ENCODE peak calls at places on chromosomes 13 and 19, in nine cellular contexts. One of them, this sample, is unnamed.

GRCh38 chr13:110916671-110917142 is 1.8 kb upstream of the ANKRD10 start:
- DNase-seq in HepG2: no peak
- DNase-seq in stomach: no peak
- DNase-seq in WERI-Rb-1: no peak
- DNase-seq in IMR-90: peak
- DNase-seq in substantia nigra: no peak
- DNase-seq in left ventricle myocardium inferior: no peak
- DNase-seq in neural progenitor cell: no peak
- DNase-seq in tibial artery: no peak
- DNase-seq in this sample: no peak

GRCh38 chr13:34913040-34913439 is 29.0 kb upstream of the NBEA start:
- DNase-seq in substantia nigra: no peak
- DNase-seq in IMR-90: no peak
- DNase-seq in stomach: no peak
- DNase-seq in tibial artery: no peak
- DNase-seq in neural progenitor cell: peak
- DNase-seq in left ventricle myocardium inferior: no peak
- DNase-seq in HepG2: no peak
- DNase-seq in WERI-Rb-1: peak
- DNase-seq in this sample: no peak

GRCh38 chr13:47420012-47420411 is 523.2 kb upstream of the HTR2A start:
- DNase-seq in IMR-90: peak
- DNase-seq in left ventricle myocardium inferior: no peak
- DNase-seq in stomach: no peak
- DNase-seq in tibial artery: no peak
- DNase-seq in neural progenitor cell: no peak
- DNase-seq in substantia nigra: no peak
- DNase-seq in WERI-Rb-1: no peak
- DNase-seq in HepG2: no peak
- DNase-seq in this sample: no peak

GRCh38 chr13:33345842-33346241 is 60.3 kb upstream of the STARD13 start:
- DNase-seq in tibial artery: no peak
- DNase-seq in left ventricle myocardium inferior: no peak
- DNase-seq in stomach: no peak
- DNase-seq in HepG2: no peak
- DNase-seq in WERI-Rb-1: no peak
- DNase-seq in neural progenitor cell: no peak
- DNase-seq in substantia nigra: no peak
- DNase-seq in IMR-90: no peak
- DNase-seq in this sample: no peak

GRCh38 chr19:35009424-35010415 is 9.6 kb downstream of the GRAMD1A start:
- DNase-seq in WERI-Rb-1: no peak
- DNase-seq in stomach: no peak
- DNase-seq in IMR-90: no peak
- DNase-seq in HepG2: no peak
- DNase-seq in substantia nigra: no peak
- DNase-seq in left ventricle myocardium inferior: no peak
- DNase-seq in tibial artery: no peak
- DNase-seq in neural progenitor cell: no peak
- DNase-seq in this sample: no peak

GRCh38 chr13:26497991-26498423 is 59.5 kb upstream of the WASF3 start:
- DNase-seq in stomach: no peak
- DNase-seq in neural progenitor cell: no peak
- DNase-seq in substantia nigra: no peak
- DNase-seq in IMR-90: peak
- DNase-seq in tibial artery: no peak
- DNase-seq in HepG2: no peak
- DNase-seq in left ventricle myocardium inferior: no peak
- DNase-seq in WERI-Rb-1: no peak
- DNase-seq in this sample: no peak

GRCh38 chr13:99636728-99637353 is 135.6 kb downstream of the TM9SF2 start:
- DNase-seq in HepG2: no peak
- DNase-seq in IMR-90: no peak
- DNase-seq in tibial artery: no peak
- DNase-seq in stomach: no peak
- DNase-seq in WERI-Rb-1: no peak
- DNase-seq in neural progenitor cell: no peak
- DNase-seq in left ventricle myocardium inferior: no peak
- DNase-seq in substantia nigra: no peak
- DNase-seq in this sample: no peak

GRCh38 chr19:16293133-16294085 is 31.2 kb upstream of the KLF2 start:
- DNase-seq in stomach: peak
- DNase-seq in substantia nigra: no peak
- DNase-seq in WERI-Rb-1: no peak
- DNase-seq in neural progenitor cell: no peak
- DNase-seq in HepG2: no peak
- DNase-seq in tibial artery: peak
- DNase-seq in IMR-90: peak
- DNase-seq in left ventricle myocardium inferior: peak
- DNase-seq in this sample: no peak

GRCh38 chr19:56133858-56134654 is 7.0 kb upstream of the ZNF444 start:
- DNase-seq in tibial artery: no peak
- DNase-seq in WERI-Rb-1: no peak
- DNase-seq in IMR-90: peak
- DNase-seq in HepG2: no peak
- DNase-seq in left ventricle myocardium inferior: no peak
- DNase-seq in substantia nigra: no peak
- DNase-seq in stomach: no peak
- DNase-seq in neural progenitor cell: no peak
- DNase-seq in this sample: peak

GRCh38 chr19:56477429-56478338 is 539 bp upstream of the ZNF667 start:
- DNase-seq in left ventricle myocardium inferior: peak
- DNase-seq in IMR-90: peak
- DNase-seq in neural progenitor cell: peak
- DNase-seq in substantia nigra: peak
- DNase-seq in WERI-Rb-1: peak
- DNase-seq in stomach: peak
- DNase-seq in tibial artery: peak
- DNase-seq in HepG2: no peak
- DNase-seq in this sample: peak

GRCh38 chr13:109871018-109871370 is 84.6 kb upstream of the IRS2 start:
- DNase-seq in IMR-90: peak
- DNase-seq in WERI-Rb-1: no peak
- DNase-seq in HepG2: no peak
- DNase-seq in tibial artery: no peak
- DNase-seq in stomach: no peak
- DNase-seq in neural progenitor cell: no peak
- DNase-seq in substantia nigra: no peak
- DNase-seq in left ventricle myocardium inferior: no peak
- DNase-seq in this sample: no peak

GRCh38 chr13:26300140-26300539 is 46.2 kb downstream of the CDK8 start:
- DNase-seq in left ventricle myocardium inferior: no peak
- DNase-seq in tibial artery: no peak
- DNase-seq in HepG2: no peak
- DNase-seq in stomach: no peak
- DNase-seq in substantia nigra: no peak
- DNase-seq in neural progenitor cell: no peak
- DNase-seq in IMR-90: peak
- DNase-seq in WERI-Rb-1: no peak
- DNase-seq in this sample: no peak

GRCh38 chr19:8367327-8368001 is 3.5 kb downstream of the ANGPTL4 start:
- DNase-seq in stomach: peak
- DNase-seq in neural progenitor cell: peak
- DNase-seq in WERI-Rb-1: peak
- DNase-seq in left ventricle myocardium inferior: peak
- DNase-seq in IMR-90: peak
- DNase-seq in tibial artery: peak
- DNase-seq in HepG2: no peak
- DNase-seq in substantia nigra: peak
- DNase-seq in this sample: peak

GRCh38 chr13:98984983-98985382 is 7.1 kb upstream of the DOCK9 start:
- DNase-seq in stomach: no peak
- DNase-seq in neural progenitor cell: peak
- DNase-seq in HepG2: no peak
- DNase-seq in IMR-90: no peak
- DNase-seq in tibial artery: no peak
- DNase-seq in left ventricle myocardium inferior: no peak
- DNase-seq in substantia nigra: no peak
- DNase-seq in WERI-Rb-1: no peak
- DNase-seq in this sample: no peak

GRCh38 chr13:34926513-34926912 is 15.6 kb upstream of the NBEA start:
- DNase-seq in tibial artery: no peak
- DNase-seq in stomach: no peak
- DNase-seq in IMR-90: peak
- DNase-seq in substantia nigra: no peak
- DNase-seq in left ventricle myocardium inferior: no peak
- DNase-seq in HepG2: no peak
- DNase-seq in neural progenitor cell: peak
- DNase-seq in WERI-Rb-1: no peak
- DNase-seq in this sample: no peak

GRCh38 chr19:19418548-19419260 is 13.2 kb downstream of the GATAD2A start:
- DNase-seq in substantia nigra: no peak
- DNase-seq in left ventricle myocardium inferior: no peak
- DNase-seq in IMR-90: no peak
- DNase-seq in tibial artery: no peak
- DNase-seq in WERI-Rb-1: no peak
- DNase-seq in HepG2: no peak
- DNase-seq in neural progenitor cell: no peak
- DNase-seq in stomach: no peak
- DNase-seq in this sample: no peak

GRCh38 chr13:44763604-44764311 is 187.6 kb upstream of the TSC22D1 start:
- DNase-seq in neural progenitor cell: no peak
- DNase-seq in substantia nigra: no peak
- DNase-seq in IMR-90: no peak
- DNase-seq in left ventricle myocardium inferior: peak
- DNase-seq in tibial artery: no peak
- DNase-seq in WERI-Rb-1: no peak
- DNase-seq in stomach: peak
- DNase-seq in HepG2: no peak
- DNase-seq in this sample: no peak
- H3K27ac ChIP-seq in neural progenitor cell: peak
- H3K27ac ChIP-seq in substantia nigra: no peak
- H3K27ac ChIP-seq in IMR-90: no peak
- H3K27ac ChIP-seq in left ventricle myocardium inferior: peak
- H3K27ac ChIP-seq in tibial artery: no peak
- H3K27ac ChIP-seq in WERI-Rb-1: no peak
- H3K27ac ChIP-seq in stomach: peak
- H3K27ac ChIP-seq in HepG2: peak
- H3K27ac ChIP-seq in this sample: no peak

DNA sequence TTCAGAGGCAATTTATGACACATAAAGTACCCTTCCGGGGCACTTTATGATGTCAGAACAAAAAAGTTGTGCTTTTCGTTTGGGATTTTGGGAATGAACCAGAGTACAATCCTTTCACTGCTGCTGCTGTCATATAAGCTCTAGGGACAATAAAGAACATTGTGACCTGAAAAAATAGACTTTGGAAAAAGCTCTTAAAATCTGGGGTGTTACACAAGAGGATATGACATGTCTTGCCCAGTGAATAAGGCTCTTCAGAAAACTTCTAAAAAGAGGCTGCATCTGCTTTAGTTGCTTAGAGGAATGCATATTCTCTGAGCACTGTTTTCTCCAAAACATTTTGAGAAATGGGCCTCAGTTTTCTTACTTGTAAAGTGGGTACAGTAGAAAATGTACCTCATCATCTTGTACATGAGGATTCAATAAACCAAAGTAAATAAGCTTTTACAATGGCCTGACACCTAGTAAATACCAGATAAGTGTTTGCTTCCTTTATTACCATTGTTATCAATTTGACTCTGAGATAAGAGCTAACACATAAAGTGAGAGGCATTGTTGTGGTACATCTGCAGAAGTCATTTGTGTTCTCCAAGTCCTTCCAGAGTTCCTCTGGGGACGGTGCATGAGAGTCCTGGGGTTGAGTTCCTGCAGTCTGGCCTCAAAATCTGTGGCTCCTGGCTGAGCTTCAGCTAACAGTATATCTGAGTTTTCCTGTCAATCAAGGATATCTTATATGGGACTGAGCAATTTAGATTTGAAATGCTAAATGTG is 67.4 kb upstream of the EDNRB start:
- DNase-seq in stomach: no peak
- DNase-seq in WERI-Rb-1: no peak
- DNase-seq in left ventricle myocardium inferior: no peak
- DNase-seq in neural progenitor cell: no peak
- DNase-seq in tibial artery: no peak
- DNase-seq in IMR-90: no peak
- DNase-seq in substantia nigra: no peak
- DNase-seq in HepG2: no peak
- DNase-seq in this sample: no peak
- H3K27ac ChIP-seq in stomach: no peak
- H3K27ac ChIP-seq in WERI-Rb-1: no peak
- H3K27ac ChIP-seq in left ventricle myocardium inferior: peak
- H3K27ac ChIP-seq in neural progenitor cell: no peak
- H3K27ac ChIP-seq in tibial artery: no peak
- H3K27ac ChIP-seq in IMR-90: no peak
- H3K27ac ChIP-seq in substantia nigra: no peak
- H3K27ac ChIP-seq in HepG2: no peak
- H3K27ac ChIP-seq in this sample: no peak

DNA sequence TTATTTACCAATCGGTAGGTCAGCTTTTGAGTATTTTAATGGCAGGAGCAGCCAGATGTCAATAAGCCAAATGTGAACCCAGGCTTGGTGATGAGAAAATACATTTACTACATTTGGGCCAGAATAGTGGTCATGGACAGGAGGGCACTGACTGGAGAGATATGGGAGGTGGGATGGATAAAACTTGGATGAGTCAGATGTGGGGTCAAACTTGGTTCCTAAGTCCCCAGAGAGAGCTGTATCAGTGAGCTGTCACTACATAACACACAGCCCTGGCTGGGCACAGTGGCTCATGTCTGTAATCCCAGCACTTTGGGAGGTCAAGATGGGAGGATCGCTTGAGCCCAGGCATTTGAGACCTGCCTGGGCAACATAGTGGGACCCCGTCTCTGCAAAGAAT is 51.7 kb upstream of the EHD2 start:
- DNase-seq in stomach: no peak
- DNase-seq in neural progenitor cell: no peak
- DNase-seq in substantia nigra: no peak
- DNase-seq in IMR-90: no peak
- DNase-seq in left ventricle myocardium inferior: no peak
- DNase-seq in WERI-Rb-1: no peak
- DNase-seq in HepG2: no peak
- DNase-seq in tibial artery: no peak
- DNase-seq in this sample: no peak
- H3K27ac ChIP-seq in stomach: peak
- H3K27ac ChIP-seq in neural progenitor cell: no peak
- H3K27ac ChIP-seq in substantia nigra: peak
- H3K27ac ChIP-seq in IMR-90: no peak
- H3K27ac ChIP-seq in left ventricle myocardium inferior: peak
- H3K27ac ChIP-seq in WERI-Rb-1: peak
- H3K27ac ChIP-seq in HepG2: no peak
- H3K27ac ChIP-seq in tibial artery: peak
- H3K27ac ChIP-seq in this sample: no peak

DNA sequence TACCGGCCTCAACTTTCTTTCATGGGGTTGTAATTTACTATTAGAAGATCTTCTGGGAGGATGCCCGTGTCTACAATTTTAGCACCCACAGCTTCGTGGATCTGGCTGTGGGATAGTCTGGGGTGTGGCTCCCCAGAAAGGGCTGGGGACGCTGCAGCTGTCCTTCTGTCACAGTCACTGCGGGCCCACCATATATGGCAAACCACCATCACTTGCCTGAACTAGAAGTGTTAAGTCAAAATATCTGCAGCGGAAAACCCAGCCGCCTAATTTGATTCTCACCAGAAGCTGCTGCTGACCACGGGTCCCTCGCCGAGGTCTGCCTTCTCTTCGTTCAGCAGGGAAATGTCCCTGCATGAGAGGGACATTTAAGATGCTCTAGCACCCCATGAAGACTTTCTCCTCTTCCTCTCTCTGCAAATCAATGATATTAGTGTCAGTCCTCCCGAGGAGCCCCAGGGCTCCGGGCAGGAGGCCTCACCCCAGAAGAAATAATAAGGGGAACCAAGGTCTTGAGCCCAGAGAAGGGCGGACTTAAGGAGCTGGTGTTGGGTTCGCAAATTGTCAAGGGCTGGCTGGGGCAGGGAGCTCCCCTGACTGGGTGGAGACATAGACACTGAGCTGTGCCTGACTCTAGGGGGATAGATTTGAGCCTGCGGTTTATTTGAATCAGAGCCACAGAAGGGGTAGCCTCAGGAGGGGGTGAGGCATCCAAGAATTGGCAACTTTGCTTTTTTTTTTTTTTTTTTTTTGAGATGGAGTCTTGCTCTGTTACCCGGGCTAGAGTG is 3.0 kb upstream of the MATK start:
- DNase-seq in IMR-90: no peak
- DNase-seq in left ventricle myocardium inferior: no peak
- DNase-seq in WERI-Rb-1: no peak
- DNase-seq in tibial artery: no peak
- DNase-seq in stomach: no peak
- DNase-seq in HepG2: no peak
- DNase-seq in neural progenitor cell: no peak
- DNase-seq in substantia nigra: no peak
- DNase-seq in this sample: no peak
- H3K27ac ChIP-seq in IMR-90: no peak
- H3K27ac ChIP-seq in left ventricle myocardium inferior: no peak
- H3K27ac ChIP-seq in WERI-Rb-1: no peak
- H3K27ac ChIP-seq in tibial artery: no peak
- H3K27ac ChIP-seq in stomach: no peak
- H3K27ac ChIP-seq in HepG2: no peak
- H3K27ac ChIP-seq in neural progenitor cell: no peak
- H3K27ac ChIP-seq in substantia nigra: no peak
- H3K27ac ChIP-seq in this sample: no peak

This sample was measured in caudate nucleus.